ENCODE peak calls at places on chromosomes 5 and 9, in five cellular contexts. S, O, D, U and A are unnamed samples.

GRCh38 chr5:37787742-37788141 is 52.1 kb downstream of the GDNF start:
- DNase-seq in U (peak; percentile 67), D (no peak), O (no peak), S (no peak), A (no peak)

GRCh38 chr9:136036050-136036449 is 59.0 kb downstream of the NACC2 start:
- DNase-seq in S (no peak), O (no peak), U (peak; percentile 46), D (no peak), A (no peak)

GRCh38 chr5:121988443-121988842 is 26.7 kb downstream of the SRFBP1 start:
- DNase-seq in O (no peak), S (no peak), U (no peak), D (no peak), A (no peak)

GRCh38 chr5:54757541-54757940 is 227.9 kb downstream of the ESM1 start:
- DNase-seq in U (no peak), O (no peak), S (no peak), D (no peak), A (no peak)

GRCh38 chr9:97567894-97568202 is 65.3 kb downstream of the TSTD2 start:
- DNase-seq in O (no peak), S (no peak), D (no peak), U (no peak), A (no peak)

GRCh38 chr9:91949946-91950664 is at the start of gene ROR2:
- DNase-seq in O (peak; percentile 89), S (peak; percentile 59), D (peak; percentile 63), U (peak; percentile 12), A (no peak)

GRCh38 chr5:59161206-59162105 is 578.6 kb downstream of the RAB3C start:
- DNase-seq in U (no peak), O (no peak), S (no peak), D (no peak), A (no peak)

GRCh38 chr5:3659907-3660306 is 64.3 kb downstream of the IRX1 start:
- DNase-seq in S (no peak), U (no peak), D (peak; percentile 1), O (no peak), A (no peak)

GRCh38 chr9:121369595-121370265 is at the start of gene STOM:
- DNase-seq in S (peak; percentile 47), U (peak; percentile 58), O (no peak), D (peak; percentile 56), A (no peak)

GRCh38 chr9:37390759-37391158 is 31.7 kb upstream of the GRHPR start:
- DNase-seq in U (no peak), O (peak; percentile 66), S (no peak), D (no peak), A (no peak)

GRCh38 chr9:132409828-132410528 is at the start of gene CFAP77:
- DNase-seq in O (peak; percentile 70), S (peak; percentile 48), U (peak; percentile 18), D (peak; percentile 13), A (no peak)

GRCh38 chr5:121982500-121983261 is 20.9 kb downstream of the SRFBP1 start:
- DNase-seq in O (no peak), S (no peak), U (peak; percentile 32), D (no peak), A (no peak)

GRCh38 chr9:106557996-106558667 is 304.8 kb upstream of the ZNF462 start:
- DNase-seq in D (no peak), U (no peak), O (no peak), S (no peak), A (no peak)

GRCh38 chr9:73125651-73126050 is 26.0 kb upstream of the ANXA1 start:
- DNase-seq in O (no peak), D (no peak), U (no peak), S (no peak), A (no peak)

GRCh38 chr9:138104251-138105122 is 226.9 kb downstream of the CACNA1B start:
- DNase-seq in D (no peak), O (no peak), U (no peak), S (no peak), A (no peak)

GRCh38 chr5:154193176-154193575 is 2.6 kb downstream of the GALNT10 start:
- DNase-seq in O (no peak), U (no peak), D (no peak), S (no peak), A (no peak)

GRCh38 chr5:179731791-179732411 is 721 bp upstream of the MAML1 start:
- DNase-seq in U (peak; percentile 78), S (no peak), D (peak; percentile 55), O (no peak), A (peak; percentile 44)

GRCh38 chr5:179241764-179242370 is 103.4 kb downstream of the ADAMTS2 start:
- DNase-seq in O (no peak), U (no peak), S (no peak), D (no peak), A (no peak)

GRCh38 chr9:125399165-125399564 is 137.5 kb downstream of the GAPVD1 start:
- DNase-seq in D (no peak), U (no peak), O (no peak), S (no peak), A (no peak)

GRCh38 chr9:131601683-131602181 is 56.4 kb downstream of the PRRT1B start:
- DNase-seq in U (no peak), O (no peak), D (no peak), S (no peak), A (no peak)

GRCh38 chr9:35813434-35814105 is 1.3 kb downstream of the HINT2 start:
- DNase-seq in O (no peak), D (peak; percentile 57), U (no peak), S (peak; percentile 78), A (no peak)

GRCh38 chr9:104963076-104963475 is 35.1 kb upstream of the ABCA1 start:
- DNase-seq in D (no peak), U (no peak), S (no peak), O (no peak), A (no peak)

GRCh38 chr9:32292611-32293010 is 91.8 kb upstream of the ACO1 start:
- DNase-seq in U (no peak), D (no peak), S (no peak), O (no peak), A (no peak)

GRCh38 chr5:41191249-41191648 is 22.1 kb downstream of the C6 start:
- DNase-seq in O (no peak), U (no peak), D (no peak), S (no peak), A (no peak)